ENCODE peak calls at places on chromosome 20, in ten cellular contexts. H, E, Q, C, R, N, V, T, O and J are unnamed samples.
A peak's percentile ranks its signal among the peaks of the same experiment; 100 is the strongest.

GRCh38 chr20:34123309-34123708 is 11.3 kb upstream of the EIF2S2 start:
- DNase-seq in H (no peak), E (no peak), Q (no peak), C (no peak), R (no peak), N (no peak), V (no peak), T (no peak), O (no peak), J (no peak)

GRCh38 chr20:35523298-35523888 is 6.1 kb downstream of the C20orf173 start:
- DNase-seq in H (peak; percentile 69), E (no peak), Q (peak; percentile 41), C (no peak), R (peak; percentile 41), N (peak; percentile 25), V (no peak), T (peak; percentile 12), O (no peak), J (no peak)

GRCh38 chr20:20277772-20278382 is 90.0 kb upstream of the INSM1 start:
- DNase-seq in H (no peak), E (no peak), Q (no peak), C (no peak), R (no peak), N (no peak), V (no peak), T (no peak), O (peak; percentile 40), J (no peak)

GRCh38 chr20:63114693-63115069 is 101.2 kb downstream of the YTHDF1 start:
- DNase-seq in H (no peak), E (no peak), Q (no peak), C (no peak), R (peak; percentile 11), N (no peak), V (no peak), T (no peak), O (no peak), J (no peak)

GRCh38 chr20:53737404-53738038 is 143.9 kb upstream of the ZNF217 start:
- DNase-seq in H (no peak), E (no peak), Q (no peak), C (no peak), R (no peak), N (no peak), V (no peak), T (no peak), O (no peak), J (no peak)

GRCh38 chr20:36792422-36792821 is 18.9 kb upstream of the DSN1 start:
- DNase-seq in H (peak; percentile 73), E (peak; percentile 37), Q (peak; percentile 83), C (no peak), R (no peak), N (peak; percentile 44), V (no peak), T (peak; percentile 60), O (peak; percentile 66), J (no peak)

GRCh38 chr20:41138527-41139226 is 1.3 kb downstream of the PLCG1 start:
- DNase-seq in H (no peak), E (no peak), Q (peak; percentile 30), C (no peak), R (no peak), N (peak; percentile 14), V (no peak), T (no peak), O (peak; percentile 36), J (no peak)

GRCh38 chr20:23034721-23035671 is at the start of gene SSTR4:
- DNase-seq in H (no peak), E (no peak), Q (no peak), C (no peak), R (peak; percentile 22), N (peak; percentile 56), V (no peak), T (no peak), O (no peak), J (no peak)

GRCh38 chr20:37929366-37930014 is 26.6 kb downstream of the VSTM2L start:
- DNase-seq in H (no peak), E (no peak), Q (no peak), C (no peak), R (no peak), N (no peak), V (peak; percentile 37), T (no peak), O (no peak), J (no peak)

GRCh38 chr20:3658019-3658707 is 5.0 kb downstream of the GFRA4 start:
- DNase-seq in H (no peak), E (no peak), Q (no peak), C (no peak), R (peak; percentile 10), N (no peak), V (no peak), T (no peak), O (no peak), J (no peak)

GRCh38 chr20:45405566-45406259 is 2.4 kb upstream of the DBNDD2 start:
- DNase-seq in H (peak; percentile 47), E (no peak), Q (no peak), C (peak; percentile 22), R (peak; percentile 31), N (peak; percentile 50), V (peak; percentile 80), T (peak; percentile 52), O (peak; percentile 57), J (no peak)

GRCh38 chr20:973785-974194 is 28.3 kb downstream of the RSPO4 start:
- DNase-seq in H (peak; percentile 46), E (no peak), Q (peak; percentile 66), C (no peak), R (no peak), N (no peak), V (no peak), T (peak; percentile 59), O (no peak), J (peak; percentile 80)
- TF ChIP-seq CTCF in H (peak; percentile 58), E (no peak), Q (peak; percentile 77), C (peak; percentile 53), R (peak; percentile 50), N (peak; percentile 47), V (peak; percentile 31), T (peak; percentile 57), O (no peak), J (peak; percentile 80)

DNA sequence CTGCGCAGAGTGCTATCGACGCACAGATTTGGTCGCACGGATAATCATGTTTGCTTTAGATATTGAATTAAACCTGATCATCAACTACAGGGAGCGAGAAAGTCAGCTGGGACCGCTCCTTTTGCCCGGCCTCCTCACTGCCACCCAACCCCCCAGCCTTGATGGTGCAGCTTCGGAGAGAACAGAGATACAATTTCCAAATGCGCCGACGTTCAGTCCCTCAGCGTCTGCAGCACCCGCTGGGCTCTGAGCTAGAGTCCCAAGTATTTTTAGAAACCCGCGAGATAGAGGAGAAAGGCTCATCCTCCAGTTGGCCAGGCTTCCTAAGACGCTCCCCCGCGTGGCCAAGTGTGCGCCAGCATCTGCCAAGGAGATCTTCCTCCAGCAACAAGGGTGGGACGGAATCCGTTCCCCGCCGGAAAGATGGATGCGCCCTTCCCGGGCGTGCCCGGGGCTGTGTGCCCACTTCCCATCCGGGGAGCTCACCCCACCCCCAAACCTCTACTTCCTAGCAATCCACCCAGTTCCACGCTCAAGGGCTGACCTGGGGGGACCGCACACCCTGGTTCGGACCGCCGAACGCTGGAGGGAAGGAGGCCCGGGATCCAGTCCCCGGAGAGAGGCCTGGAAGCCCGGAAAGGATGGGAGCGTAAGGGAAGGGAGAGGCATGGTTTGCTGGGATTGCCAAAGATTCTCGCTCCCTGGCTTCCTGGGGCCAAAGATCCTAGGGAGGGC is 4.1 kb downstream of the NKX2-2 start:
- DNase-seq in H (peak; percentile 44), E (no peak), Q (no peak), C (no peak), R (peak; percentile 41), N (no peak), V (peak; percentile 69), T (no peak), O (no peak), J (no peak)
- TF ChIP-seq CTCF in H (no peak), E (no peak), Q (peak; percentile 9), C (no peak), R (no peak), N (no peak), V (no peak), T (no peak), O (no peak), J (no peak)

DNA sequence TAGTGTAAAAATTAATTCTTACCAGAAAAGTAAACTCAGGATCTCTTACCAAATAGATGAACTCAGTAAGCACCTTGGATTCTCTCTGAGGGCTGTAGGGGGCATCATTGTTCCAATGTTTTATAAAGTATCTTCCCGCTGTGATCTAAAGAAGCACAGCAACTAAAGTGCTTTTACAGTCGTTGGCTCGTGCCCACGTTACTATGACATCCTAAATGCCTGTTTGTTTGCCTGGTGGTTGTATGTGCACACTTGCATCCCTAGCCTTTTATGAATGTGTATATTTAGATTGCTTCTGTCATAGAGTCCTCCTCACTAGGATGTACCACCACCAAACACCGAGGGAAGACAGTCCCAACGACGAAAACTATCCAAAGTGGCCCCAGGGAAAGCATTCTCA is 34.5 kb downstream of the SLX4IP start:
- DNase-seq in H (no peak), E (no peak), Q (peak; percentile 12), C (no peak), R (no peak), N (peak; percentile 14), V (no peak), T (peak; percentile 77), O (peak; percentile 43), J (no peak)
- TF ChIP-seq CTCF in H (peak; percentile 18), E (no peak), Q (peak; percentile 69), C (peak; percentile 55), R (peak; percentile 43), N (peak; percentile 59), V (peak; percentile 54), T (peak; percentile 48), O (peak; percentile 60), J (peak; percentile 61)

GRCh38 chr20:32784369-32785080 is 22.3 kb downstream of the DNMT3B start:
- DNase-seq in H (no peak), E (no peak), Q (no peak), C (no peak), R (no peak), N (no peak), V (no peak), T (no peak), O (no peak), J (no peak)

GRCh38 chr20:32789896-32790750 is 27.9 kb downstream of the DNMT3B start:
- DNase-seq in H (peak; percentile 83), E (peak; percentile 63), Q (peak; percentile 75), C (peak; percentile 80), R (peak; percentile 97), N (peak; percentile 81), V (peak; percentile 88), T (peak; percentile 53), O (peak; percentile 72), J (peak; percentile 62)

GRCh38 chr20:32786059-32786760 is 24.0 kb downstream of the DNMT3B start:
- DNase-seq in H (no peak), E (no peak), Q (no peak), C (no peak), R (no peak), N (no peak), V (no peak), T (no peak), O (no peak), J (no peak)

GRCh38 chr20:32790751-32791057 is 28.5 kb downstream of the DNMT3B start:
- DNase-seq in H (no peak), E (no peak), Q (no peak), C (no peak), R (no peak), N (no peak), V (no peak), T (no peak), O (no peak), J (no peak)

DNA sequence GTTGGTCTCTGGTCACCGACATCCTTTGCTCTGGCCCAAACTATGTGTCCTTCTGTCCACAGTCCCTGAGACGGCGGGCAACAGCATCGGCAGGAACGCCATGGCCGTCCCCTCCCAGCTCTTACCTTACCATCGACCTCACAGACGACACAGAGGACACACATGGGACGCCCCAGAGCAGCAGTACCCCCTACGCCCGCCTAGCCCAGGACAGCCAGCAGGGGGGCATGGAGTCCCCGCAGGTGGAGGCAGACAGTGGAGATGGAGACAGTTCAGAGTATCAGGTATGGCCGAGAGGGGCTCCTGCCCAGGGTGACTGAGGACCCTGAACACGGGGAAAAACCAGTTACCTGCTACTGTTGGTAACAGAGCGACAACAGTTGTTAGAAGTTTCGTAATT is 25.0 kb downstream of the DNMT3B start:
- DNase-seq in H (no peak), E (no peak), Q (no peak), C (no peak), R (no peak), N (no peak), V (no peak), T (no peak), O (no peak), J (no peak)
- TF ChIP-seq CTCF in H (no peak), E (no peak), Q (no peak), C (no peak), R (no peak), N (no peak), V (no peak), T (no peak), O (no peak), J (no peak)